ENCODE peak calls at places on chromosomes 13 and 19, in four cellular contexts. D is AG10803; M is CD4-positive, alpha-beta memory T cell; X is skeletal muscle cell. T is an unnamed sample.

GRCh38 chr19:16899566-16900075 is 10.8 kb downstream of the F2RL3 start:
- DNase-seq in D (peak), M (no peak), X (no peak), T (no peak)

GRCh38 chr13:112032186-112032835 is 34.6 kb upstream of the SOX1 start:
- DNase-seq in D (no peak), M (no peak), X (no peak), T (no peak)

GRCh38 chr19:23887642-23888041 is 27.0 kb upstream of the ZNF726 start:
- DNase-seq in D (no peak), M (no peak), X (no peak), T (no peak)

GRCh38 chr13:38979891-38980627 is 10.6 kb downstream of the STOML3 start:
- DNase-seq in D (peak), M (no peak), X (peak), T (no peak)

GRCh38 chr13:42036711-42037110 is 11.7 kb upstream of the DGKH start:
- DNase-seq in D (no peak), M (no peak), X (no peak), T (no peak)

GRCh38 chr13:84446972-84447700 is 564.9 kb upstream of the SLITRK1 start:
- DNase-seq in D (peak), M (no peak), X (peak), T (no peak)

GRCh38 chr13:94063096-94063495 is 416.4 kb downstream of the DCT start:
- DNase-seq in D (peak), M (no peak), X (peak), T (no peak)

GRCh38 chr19:22286151-22286810 is at the start of gene ZNF729:
- DNase-seq in D (no peak), M (no peak), X (no peak), T (no peak)

GRCh38 chr13:30164141-30164540 is 143.2 kb downstream of the KATNAL1 start:
- DNase-seq in D (no peak), M (no peak), X (no peak), T (no peak)

GRCh38 chr13:42836930-42837329 is 55.5 kb downstream of the FAM216B start:
- DNase-seq in D (peak), M (no peak), X (peak), T (peak)

GRCh38 chr19:2243274-2244121 is 5.6 kb upstream of the AMH start:
- DNase-seq in D (no peak), M (no peak), X (no peak), T (no peak)

GRCh38 chr19:21328402-21328801 is 808 bp downstream of the ZNF708 start:
- DNase-seq in D (no peak), M (no peak), X (no peak), T (no peak)

GRCh38 chr13:73261739-73262216 is 203.0 kb downstream of the KLF5 start:
- DNase-seq in D (peak), M (no peak), X (peak), T (no peak)

GRCh38 chr13:80798576-80799133 is 457.7 kb upstream of the SPRY2 start:
- DNase-seq in D (no peak), M (no peak), X (no peak), T (no peak)

GRCh38 chr13:95697052-95697680 is 20.2 kb downstream of the DNAJC3 start:
- DNase-seq in D (no peak), M (no peak), X (no peak), T (no peak)

GRCh38 chr19:32688315-32688714 is 3.3 kb upstream of the NUDT19 start:
- DNase-seq in D (no peak), M (no peak), X (no peak), T (no peak)

GRCh38 chr13:26968431-26969335 is 202.9 kb downstream of the USP12 start:
- DNase-seq in D (no peak), M (no peak), X (no peak), T (no peak)